ENCODE peak calls at places on chromosomes 1 and 21, in seven cellular contexts. U, B, I, N, Y, R and A are unnamed samples.

GRCh38 chr1:18486195-18486594 is 5.5 kb downstream of the KLHDC7A start:
- DNase-seq in U (peak), B (peak), I (no peak), N (peak), Y (no peak), R (peak), A (no peak)

GRCh38 chr1:221708076-221708571 is 33.8 kb downstream of the DUSP10 start:
- DNase-seq in U (peak), B (no peak), I (no peak), N (no peak), Y (peak), R (peak), A (no peak)

GRCh38 chr21:38067086-38067739 is 151.0 kb upstream of the KCNJ6 start:
- DNase-seq in U (no peak), B (no peak), I (no peak), N (no peak), Y (no peak), R (no peak), A (no peak)

GRCh38 chr1:176897350-176898236 is 266.9 kb downstream of the ASTN1 start:
- DNase-seq in U (peak), B (peak), I (peak), N (peak), Y (no peak), R (peak), A (peak)

GRCh38 chr1:17441265-17441992 is 2.0 kb upstream of the RCC2 start:
- DNase-seq in U (no peak), B (no peak), I (peak), N (no peak), Y (no peak), R (no peak), A (peak)

GRCh38 chr21:25566645-25567044 is 40.6 kb downstream of the MRPL39 start:
- DNase-seq in U (no peak), B (no peak), I (no peak), N (no peak), Y (no peak), R (no peak), A (no peak)

GRCh38 chr21:17501107-17502006 is 11.5 kb upstream of the CXADR start:
- DNase-seq in U (no peak), B (no peak), I (peak), N (peak), Y (no peak), R (no peak), A (peak)

GRCh38 chr1:26353976-26354820 is at the start of gene CRYBG2:
- DNase-seq in U (no peak), B (no peak), I (peak), N (no peak), Y (no peak), R (peak), A (peak)

GRCh38 chr1:95012389-95012788 is 60.4 kb downstream of the ALG14 start:
- DNase-seq in U (no peak), B (no peak), I (no peak), N (no peak), Y (no peak), R (no peak), A (no peak)

GRCh38 chr21:37219766-37220432 is 47.2 kb downstream of the VPS26C start:
- DNase-seq in U (no peak), B (no peak), I (no peak), N (no peak), Y (no peak), R (no peak), A (no peak)

GRCh38 chr1:94258873-94259331 is 21.5 kb upstream of the ARHGAP29 start:
- DNase-seq in U (peak), B (no peak), I (peak), N (peak), Y (no peak), R (no peak), A (no peak)

GRCh38 chr1:185062710-185063370 is 17.5 kb downstream of the RNF2 start:
- DNase-seq in U (no peak), B (no peak), I (no peak), N (no peak), Y (no peak), R (no peak), A (no peak)

GRCh38 chr1:177255411-177255810 is 84.7 kb downstream of the BRINP2 start:
- DNase-seq in U (no peak), B (no peak), I (no peak), N (peak), Y (no peak), R (no peak), A (no peak)

DNA sequence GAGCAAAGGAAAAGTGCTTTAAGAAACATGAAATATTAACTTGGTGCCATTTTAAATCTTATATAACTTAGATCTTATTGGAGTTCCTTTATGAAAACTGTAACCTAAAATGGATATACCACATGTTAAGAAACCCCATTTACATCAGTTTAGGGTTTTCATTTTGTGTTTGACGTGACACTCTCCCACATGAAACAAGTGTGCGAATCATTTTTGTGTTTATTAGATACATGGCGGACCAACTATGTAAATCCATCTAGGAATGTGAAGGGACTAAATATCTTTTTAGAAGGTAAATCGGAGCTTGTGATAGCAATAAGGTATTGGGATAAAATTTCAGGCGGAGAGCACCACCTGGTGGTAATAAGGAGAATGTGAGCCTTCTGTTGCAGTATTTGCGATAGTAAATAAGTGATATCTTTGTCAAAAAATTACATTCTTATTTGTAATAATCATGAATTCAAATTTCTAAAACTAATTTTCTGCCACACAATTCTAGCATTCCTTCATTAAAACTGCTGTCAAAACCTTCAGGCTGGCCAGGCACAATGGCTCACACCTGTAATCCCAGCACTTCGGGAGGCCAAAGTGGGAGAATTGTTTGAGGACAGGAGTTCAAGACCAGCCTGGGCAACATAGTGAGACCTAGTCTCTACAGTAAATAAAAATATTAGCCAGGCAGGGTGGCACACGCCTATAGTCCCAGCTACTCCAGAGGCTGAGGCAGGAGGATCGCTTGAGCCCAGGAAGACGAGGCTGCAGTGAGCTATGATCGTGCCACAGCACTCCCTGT is 31.3 kb downstream of the SMAP2 start:
- DNase-seq in U (peak), B (no peak), I (peak), N (peak), Y (no peak), R (peak), A (peak)
- TF ChIP-seq JUND in U (no peak), B (no peak), I (no peak), N (no peak), Y (no peak), R (no peak), A (no peak)

DNA sequence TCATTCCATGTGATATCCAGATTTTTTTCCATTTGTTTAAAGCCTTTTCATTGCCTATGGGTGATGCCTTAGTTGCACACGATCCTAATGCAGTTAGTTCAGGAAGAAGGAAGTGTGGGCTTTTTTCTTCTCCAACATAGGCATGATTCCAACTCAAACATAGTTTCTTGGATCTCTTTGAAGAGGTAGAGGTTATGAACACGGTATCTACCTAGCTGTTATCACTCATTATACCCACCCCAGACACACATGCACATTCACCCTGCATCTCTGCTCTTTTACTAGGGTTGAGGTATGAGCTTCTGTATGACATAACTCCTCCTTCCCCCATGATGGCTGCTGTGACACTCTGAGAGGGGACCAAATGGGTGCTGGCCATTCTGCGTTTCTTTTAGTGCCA is 122.1 kb upstream of the ZNF648 start:
- DNase-seq in U (no peak), B (no peak), I (no peak), N (no peak), Y (no peak), R (no peak), A (no peak)
- TF ChIP-seq JUND in U (no peak), B (no peak), I (no peak), N (no peak), Y (no peak), R (no peak), A (no peak)

GRCh38 chr1:219159946-219160645 is 13.6 kb upstream of the LYPLAL1 start:
- DNase-seq in U (no peak), B (no peak), I (no peak), N (no peak), Y (no peak), R (no peak), A (no peak)

GRCh38 chr1:219160942-219161341 is 12.7 kb upstream of the LYPLAL1 start:
- DNase-seq in U (no peak), B (no peak), I (no peak), N (no peak), Y (no peak), R (no peak), A (no peak)

GRCh38 chr1:219161371-219161975 is 12.2 kb upstream of the LYPLAL1 start:
- DNase-seq in U (no peak), B (no peak), I (no peak), N (no peak), Y (no peak), R (no peak), A (no peak)

GRCh38 chr1:219163401-219163954 is 10.2 kb upstream of the LYPLAL1 start:
- DNase-seq in U (no peak), B (no peak), I (no peak), N (no peak), Y (no peak), R (no peak), A (no peak)
- TF ChIP-seq JUND in U (no peak), B (no peak), I (no peak), N (no peak), Y (no peak), R (no peak), A (no peak)

GRCh38 chr1:160219062-160219929 is 14.1 kb downstream of the PEA15 start:
- DNase-seq in U (peak), B (no peak), I (peak), N (peak), Y (no peak), R (no peak), A (peak)
- TF ChIP-seq JUND in U (no peak), B (no peak), I (no peak), N (no peak), Y (no peak), R (no peak), A (no peak)

DNA sequence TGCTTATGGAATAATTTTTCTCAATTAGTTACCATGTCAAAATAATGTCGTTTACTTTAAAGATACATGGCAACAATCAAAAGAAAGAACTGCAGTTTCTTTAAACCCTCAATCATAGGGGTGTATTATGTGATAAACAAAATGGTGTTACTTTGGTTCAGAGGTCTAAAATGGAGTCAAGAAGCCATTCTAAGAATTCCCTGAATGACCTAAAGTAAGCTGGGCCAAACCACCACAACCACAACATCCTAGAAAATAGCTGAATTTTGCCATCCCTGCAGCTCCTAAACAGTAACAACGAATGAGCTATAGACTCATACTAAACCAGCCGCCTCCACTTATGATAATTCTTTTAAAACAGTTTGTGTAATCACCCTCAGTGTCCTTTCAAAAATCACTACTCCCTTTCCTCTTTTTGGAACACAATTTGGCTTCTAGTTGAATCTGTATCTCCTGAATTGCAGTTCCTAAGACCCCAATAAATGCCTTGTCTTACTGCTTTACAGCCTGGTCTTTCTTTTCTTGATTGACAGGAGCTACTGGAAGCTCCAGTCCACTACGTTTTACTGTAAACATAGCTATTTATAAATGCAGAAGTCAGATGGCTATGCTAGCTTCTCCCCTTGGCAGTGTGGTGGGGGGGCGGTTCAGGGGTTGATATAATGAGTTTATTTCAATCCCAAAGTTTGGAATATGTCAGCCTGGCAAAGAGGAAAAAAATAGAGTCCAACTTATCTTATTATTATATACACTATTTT is 84.3 kb downstream of the PLPPR4 start:
- DNase-seq in U (no peak), B (no peak), I (no peak), N (no peak), Y (no peak), R (no peak), A (no peak)
- TF ChIP-seq JUND in U (no peak), B (no peak), I (no peak), N (no peak), Y (no peak), R (no peak), A (no peak)

GRCh38 chr1:9592510-9593075 is 3.9 kb downstream of the TMEM201 start:
- DNase-seq in U (no peak), B (no peak), I (no peak), N (no peak), Y (no peak), R (no peak), A (no peak)

GRCh38 chr1:9590945-9591668 is 2.4 kb downstream of the TMEM201 start:
- DNase-seq in U (no peak), B (no peak), I (no peak), N (no peak), Y (no peak), R (no peak), A (no peak)

GRCh38 chr1:9593147-9593491 is 4.4 kb downstream of the TMEM201 start:
- DNase-seq in U (no peak), B (no peak), I (no peak), N (no peak), Y (no peak), R (no peak), A (no peak)

GRCh38 chr1:9590201-9590600 is 1.5 kb downstream of the TMEM201 start:
- DNase-seq in U (no peak), B (no peak), I (no peak), N (no peak), Y (no peak), R (no peak), A (no peak)

DNA sequence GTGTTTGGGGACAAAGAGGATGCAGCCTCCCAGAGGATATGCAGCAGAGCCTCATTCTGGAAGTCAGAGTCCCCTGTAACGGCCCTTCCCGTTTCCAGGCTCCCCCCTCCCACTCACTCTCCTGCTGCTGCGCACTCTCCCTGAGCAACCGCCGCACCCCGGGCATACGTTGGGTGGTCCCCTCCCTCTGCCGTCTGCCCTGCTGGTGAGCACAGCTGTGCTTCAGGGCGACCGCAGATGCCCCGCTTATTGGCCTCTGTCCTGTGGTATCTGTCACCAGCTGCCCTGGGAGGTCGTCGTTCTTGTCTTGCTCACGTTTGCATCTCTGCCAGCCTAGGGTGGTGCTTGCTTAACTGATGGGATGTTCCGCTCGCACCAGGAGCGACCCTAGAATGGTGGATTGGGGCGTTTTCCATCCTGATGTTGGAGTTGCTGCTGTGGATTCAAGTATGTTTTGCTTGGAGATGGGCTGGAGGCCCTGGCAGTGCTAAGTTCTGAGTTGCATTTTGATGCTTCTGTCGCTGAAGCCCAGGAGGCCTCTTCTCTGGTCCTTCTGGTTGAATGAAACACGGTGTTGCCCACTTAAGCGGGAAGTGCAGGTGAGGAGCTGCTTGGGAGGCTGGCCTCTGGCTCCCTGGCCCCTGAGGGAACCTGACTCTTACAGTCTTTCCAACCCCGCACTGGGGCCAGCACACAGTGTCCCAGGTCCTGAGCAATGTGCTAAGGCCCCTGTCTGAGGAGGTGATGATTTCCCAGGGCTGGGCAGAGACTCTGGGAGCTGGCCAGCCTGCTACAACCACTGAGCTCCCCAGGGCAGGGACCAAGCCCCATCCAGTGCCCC is 3.2 kb downstream of the TMEM201 start:
- DNase-seq in U (peak), B (peak), I (no peak), N (no peak), Y (no peak), R (no peak), A (no peak)
- TF ChIP-seq JUND in U (no peak), B (no peak), I (no peak), N (no peak), Y (no peak), R (no peak), A (no peak)

DNA sequence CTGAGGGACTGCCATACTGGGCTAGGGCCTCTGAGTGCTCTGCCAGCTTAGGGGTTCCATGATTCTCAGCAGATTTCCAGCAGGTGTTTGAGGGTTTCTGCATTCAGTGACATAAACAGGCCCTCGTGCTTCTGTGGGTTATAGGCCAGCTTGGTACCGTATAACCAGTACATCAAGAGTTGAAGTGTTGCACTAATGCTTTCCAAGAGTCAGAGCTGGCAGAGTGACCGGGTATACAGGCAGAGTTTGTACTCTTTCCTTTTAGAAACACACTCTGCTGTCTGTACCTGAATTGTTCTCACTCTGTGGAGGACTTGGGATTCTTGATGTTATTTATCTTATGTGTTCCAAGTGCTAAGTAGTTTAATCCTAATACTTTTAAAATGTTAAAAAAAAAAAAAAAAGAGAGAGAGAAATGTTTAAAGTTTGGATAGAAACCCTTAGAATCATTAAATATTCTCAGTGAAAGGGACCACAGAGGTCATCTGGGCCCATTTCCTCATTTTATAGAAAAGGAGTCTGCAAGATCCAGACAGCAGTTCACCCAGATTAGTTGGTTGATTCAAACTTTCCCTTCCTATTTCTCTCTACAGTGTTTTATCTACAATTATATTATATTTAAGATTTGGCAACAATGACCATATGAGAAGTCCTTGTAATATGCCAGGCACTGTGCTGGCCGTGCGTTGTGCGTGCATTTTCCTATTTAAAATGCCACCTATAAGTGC is 325.8 kb downstream of the KIF26B start:
- DNase-seq in U (no peak), B (no peak), I (no peak), N (no peak), Y (no peak), R (no peak), A (no peak)
- TF ChIP-seq JUND in U (no peak), B (no peak), I (no peak), N (no peak), Y (no peak), R (no peak), A (no peak)

GRCh38 chr1:107559881-107560280 is 405.1 kb downstream of the VAV3 start:
- DNase-seq in U (no peak), B (no peak), I (no peak), N (no peak), Y (no peak), R (no peak), A (no peak)

GRCh38 chr1:107557095-107557494 is 407.9 kb downstream of the VAV3 start:
- DNase-seq in U (no peak), B (no peak), I (no peak), N (no peak), Y (no peak), R (no peak), A (no peak)

GRCh38 chr1:107550358-107550757 is 409.5 kb downstream of the NTNG1 start:
- DNase-seq in U (no peak), B (no peak), I (no peak), N (no peak), Y (no peak), R (no peak), A (no peak)

GRCh38 chr1:107551491-107551890 is 410.7 kb downstream of the NTNG1 start:
- DNase-seq in U (no peak), B (no peak), I (no peak), N (no peak), Y (no peak), R (no peak), A (no peak)

GRCh38 chr1:107555578-107555977 is 409.4 kb downstream of the VAV3 start:
- DNase-seq in U (peak), B (no peak), I (no peak), N (no peak), Y (no peak), R (no peak), A (no peak)
- TF ChIP-seq JUND in U (no peak), B (no peak), I (no peak), N (no peak), Y (no peak), R (no peak), A (no peak)